ENCODE peak calls at places on chromosomes 1 and 21, in seven cellular contexts. W, P, U, R, D, A and V are unnamed samples.

GRCh38 chr1:167484726-167485125 is 33.6 kb downstream of the CD247 start:
- DNase-seq in W (no peak), P (no peak), U (no peak), R (no peak), D (no peak), A (no peak), V (no peak)

GRCh38 chr21:21612446-21612845 is 614.2 kb downstream of the NCAM2 start:
- DNase-seq in W (peak), P (peak), U (no peak), R (no peak), D (peak), A (no peak), V (no peak)

GRCh38 chr1:34983700-34984355 is 1.3 kb downstream of the TMEM35B start:
- DNase-seq in W (no peak), P (no peak), U (peak), R (no peak), D (peak), A (no peak), V (no peak)

GRCh38 chr1:184705271-184705670 is 49.4 kb downstream of the EDEM3 start:
- DNase-seq in W (no peak), P (no peak), U (no peak), R (no peak), D (no peak), A (no peak), V (no peak)

GRCh38 chr1:157482174-157482573 is 70.1 kb downstream of the FCRL5 start:
- DNase-seq in W (no peak), P (no peak), U (no peak), R (no peak), D (no peak), A (no peak), V (no peak)

GRCh38 chr1:117674521-117675400 is 68.9 kb downstream of the TENT5C start:
- DNase-seq in W (no peak), P (no peak), U (no peak), R (no peak), D (no peak), A (no peak), V (no peak)

GRCh38 chr1:168676029-168676812 is 52.8 kb downstream of the DPT start:
- DNase-seq in W (no peak), P (no peak), U (no peak), R (no peak), D (no peak), A (no peak), V (no peak)

GRCh38 chr21:45366931-45367401 is 38.0 kb upstream of the COL18A1 start:
- DNase-seq in W (peak), P (peak), U (no peak), R (no peak), D (no peak), A (peak), V (no peak)

GRCh38 chr21:31945576-31945975 is 72.8 kb downstream of the HUNK start:
- DNase-seq in W (no peak), P (no peak), U (no peak), R (no peak), D (no peak), A (no peak), V (no peak)

GRCh38 chr1:182848736-182849135 is 9.6 kb downstream of the DHX9 start:
- DNase-seq in W (no peak), P (no peak), U (no peak), R (no peak), D (no peak), A (no peak), V (no peak)

GRCh38 chr1:208178091-208178529 is 66.1 kb downstream of the PLXNA2 start:
- DNase-seq in W (no peak), P (no peak), U (no peak), R (no peak), D (no peak), A (no peak), V (no peak)

GRCh38 chr21:17640821-17641220 is 28.1 kb upstream of the BTG3 start:
- DNase-seq in W (no peak), P (no peak), U (no peak), R (no peak), D (no peak), A (no peak), V (no peak)

GRCh38 chr1:160354388-160354985 is 11.3 kb downstream of the NCSTN start:
- DNase-seq in W (no peak), P (no peak), U (peak), R (no peak), D (no peak), A (no peak), V (no peak)

GRCh38 chr1:155911156-155912055 is at the start of gene RIT1:
- DNase-seq in W (peak), P (peak), U (peak), R (peak), D (peak), A (peak), V (peak)

GRCh38 chr1:20588634-20589225 is at the start of gene CDA:
- DNase-seq in W (no peak), P (no peak), U (no peak), R (no peak), D (peak), A (peak), V (no peak)

GRCh38 chr1:67732750-67733151 is 47.8 kb downstream of the GADD45A start:
- DNase-seq in W (peak), P (no peak), U (no peak), R (no peak), D (no peak), A (no peak), V (no peak)

GRCh38 chr1:45722809-45723208 is 27.6 kb downstream of the IPP start:
- DNase-seq in W (no peak), P (peak), U (no peak), R (no peak), D (no peak), A (no peak), V (no peak)

GRCh38 chr1:159339517-159339916 is 37.4 kb downstream of the FCER1A start:
- DNase-seq in W (no peak), P (peak), U (no peak), R (no peak), D (no peak), A (no peak), V (no peak)

GRCh38 chr1:246669659-246670058 is 54.5 kb upstream of the SCCPDH start:
- DNase-seq in W (no peak), P (no peak), U (no peak), R (no peak), D (no peak), A (no peak), V (no peak)

GRCh38 chr1:53686371-53687267 is 52.3 kb downstream of the GLIS1 start:
- DNase-seq in W (no peak), P (peak), U (no peak), R (no peak), D (no peak), A (no peak), V (no peak)

GRCh38 chr1:215900684-215901083 is 333.6 kb downstream of the KCTD3 start:
- DNase-seq in W (no peak), P (no peak), U (peak), R (no peak), D (no peak), A (no peak), V (no peak)

GRCh38 chr1:10643607-10644306 is 152.7 kb downstream of the CASZ1 start:
- DNase-seq in W (no peak), P (no peak), U (no peak), R (no peak), D (no peak), A (no peak), V (no peak)

GRCh38 chr1:229457436-229457835 is 23.5 kb upstream of the ACTA1 start:
- DNase-seq in W (no peak), P (no peak), U (no peak), R (no peak), D (no peak), A (no peak), V (no peak)

GRCh38 chr1:77584884-77585283 is 97.6 kb downstream of the ZZZ3 start:
- DNase-seq in W (no peak), P (no peak), U (no peak), R (no peak), D (no peak), A (no peak), V (no peak)

GRCh38 chr1:180117764-180118116 is 36.9 kb upstream of the QSOX1 start:
- DNase-seq in W (no peak), P (peak), U (no peak), R (no peak), D (peak), A (no peak), V (no peak)

GRCh38 chr1:228114827-228115226 is 5.7 kb upstream of the MRPL55 start:
- DNase-seq in W (no peak), P (no peak), U (no peak), R (no peak), D (no peak), A (no peak), V (no peak)

GRCh38 chr1:100866041-100866900 is 28.4 kb downstream of the EXTL2 start:
- DNase-seq in W (peak), P (peak), U (peak), R (no peak), D (peak), A (no peak), V (no peak)

GRCh38 chr1:205328476-205328875 is 6.9 kb upstream of the NUAK2 start:
- DNase-seq in W (no peak), P (no peak), U (no peak), R (no peak), D (no peak), A (no peak), V (no peak)

GRCh38 chr1:151435174-151435573 is 24.1 kb downstream of the POGZ start:
- DNase-seq in W (no peak), P (no peak), U (no peak), R (no peak), D (no peak), A (no peak), V (no peak)

GRCh38 chr21:41589131-41589530 is 81.2 kb upstream of the TMPRSS2 start:
- DNase-seq in W (no peak), P (no peak), U (no peak), R (no peak), D (no peak), A (no peak), V (no peak)
- TF ChIP-seq CTCF in W (no peak), P (peak), U (no peak), R (no peak), D (no peak), A (no peak), V (no peak)

GRCh38 chr1:235199441-235199840 is 38.4 kb upstream of the RBM34 start:
- DNase-seq in W (peak), P (peak), U (peak), R (no peak), D (peak), A (no peak), V (no peak)
- TF ChIP-seq CTCF in W (peak), P (peak), U (peak), R (peak), D (peak), A (peak), V (peak)

GRCh38 chr21:30714436-30714835 is 4.1 kb downstream of the KRTAP21-3 start:
- DNase-seq in W (no peak), P (no peak), U (no peak), R (no peak), D (no peak), A (no peak), V (no peak)
- TF ChIP-seq CTCF in W (no peak), P (no peak), U (no peak), R (no peak), D (no peak), A (no peak), V (no peak)

GRCh38 chr1:112359961-112360767 is 35.9 kb upstream of the CTTNBP2NL start:
- DNase-seq in W (peak), P (peak), U (no peak), R (peak), D (peak), A (no peak), V (no peak)
- TF ChIP-seq CTCF in W (no peak), P (no peak), U (no peak), R (peak), D (no peak), A (peak), V (no peak)

GRCh38 chr1:154856049-154856448 is 14.0 kb downstream of the KCNN3 start:
- DNase-seq in W (no peak), P (no peak), U (no peak), R (no peak), D (no peak), A (no peak), V (no peak)
- TF ChIP-seq CTCF in W (no peak), P (no peak), U (no peak), R (no peak), D (no peak), A (no peak), V (no peak)

DNA sequence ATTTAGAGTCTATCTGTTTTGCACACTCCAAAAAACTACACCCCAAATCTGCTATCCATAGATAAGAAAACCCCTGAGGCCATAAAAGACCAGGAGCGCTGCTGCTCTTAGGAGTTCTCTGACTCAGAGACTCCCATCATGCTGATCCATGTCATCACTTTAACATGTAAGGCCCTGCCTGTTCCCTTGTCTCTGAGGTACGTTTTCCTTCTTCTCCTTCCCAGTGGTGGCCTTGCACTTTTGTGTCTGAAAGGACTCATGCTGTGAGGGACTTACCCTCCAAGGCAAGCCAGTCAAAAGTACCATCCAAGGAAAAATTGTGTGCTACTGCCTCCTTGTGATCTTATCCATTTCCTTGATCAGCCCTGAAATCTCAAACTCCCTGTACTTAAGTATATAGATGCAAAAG is 427.4 kb upstream of the NCAM2 start:
- DNase-seq in W (no peak), P (no peak), U (no peak), R (no peak), D (no peak), A (no peak), V (no peak)
- TF ChIP-seq CTCF in W (no peak), P (no peak), U (no peak), R (no peak), D (no peak), A (no peak), V (no peak)

DNA sequence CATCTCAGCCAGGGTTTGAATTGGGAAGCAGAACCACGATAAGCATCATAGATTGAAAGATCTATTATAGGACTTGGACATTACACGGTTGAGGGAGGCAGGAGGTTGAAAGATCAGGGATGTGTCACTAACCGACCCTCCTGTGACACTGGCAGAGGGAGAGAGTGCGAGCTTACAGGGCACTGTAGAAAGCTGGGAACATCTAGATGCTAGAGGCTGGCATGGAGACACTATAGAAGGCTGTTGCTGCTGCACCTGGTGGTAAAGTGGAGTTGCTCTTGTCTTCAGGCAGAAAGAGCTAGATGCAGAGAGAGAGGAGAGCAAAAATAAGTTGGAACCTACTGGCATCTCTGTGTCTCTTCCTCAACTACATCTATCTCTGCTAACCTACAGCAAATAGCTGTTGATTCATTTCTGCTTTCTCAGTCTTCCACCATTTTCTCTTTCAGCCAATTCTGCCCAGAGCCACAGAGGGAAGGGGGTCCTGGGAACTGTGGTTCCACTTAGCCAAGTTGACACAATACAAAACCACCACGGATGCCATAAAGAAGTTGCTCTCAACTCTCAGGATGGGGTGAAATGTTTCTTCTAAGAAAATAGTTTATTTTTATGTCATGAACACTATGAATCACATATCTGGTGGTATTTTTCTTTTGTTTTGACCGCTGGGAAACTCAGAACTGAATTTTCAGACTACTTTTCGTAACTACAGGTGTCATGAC is 155.9 kb downstream of the ZNF281 start:
- DNase-seq in W (no peak), P (no peak), U (no peak), R (no peak), D (no peak), A (no peak), V (no peak)
- TF ChIP-seq CTCF in W (no peak), P (no peak), U (no peak), R (no peak), D (no peak), A (no peak), V (no peak)

GRCh38 chr1:7248402-7248805 is 463.1 kb downstream of the CAMTA1 start:
- DNase-seq in W (no peak), P (no peak), U (no peak), R (no peak), D (no peak), A (no peak), V (no peak)

GRCh38 chr1:7250176-7250575 is 464.9 kb downstream of the CAMTA1 start:
- DNase-seq in W (no peak), P (peak), U (no peak), R (peak), D (no peak), A (no peak), V (no peak)

GRCh38 chr1:7250826-7251800 is 465.9 kb downstream of the CAMTA1 start:
- DNase-seq in W (no peak), P (no peak), U (no peak), R (peak), D (no peak), A (no peak), V (no peak)

GRCh38 chr1:7248828-7249227 is 463.6 kb downstream of the CAMTA1 start:
- DNase-seq in W (no peak), P (no peak), U (no peak), R (peak), D (no peak), A (no peak), V (no peak)

GRCh38 chr1:7249516-7249915 is 464.3 kb downstream of the CAMTA1 start:
- DNase-seq in W (no peak), P (no peak), U (no peak), R (peak), D (no peak), A (no peak), V (no peak)
- TF ChIP-seq CTCF in W (no peak), P (no peak), U (no peak), R (no peak), D (no peak), A (no peak), V (no peak)